ENCODE peak calls at places on chromosomes 16 and 17, in four cellular contexts. Y is ascending aorta, P is heart left ventricle, T is GM23248. D is an unnamed sample.

GRCh38 chr17:80768936-80769335 is 222.7 kb upstream of the CHMP6 start:
- DNase-seq in Y (no peak), P (no peak), T (no peak), D (no peak)

GRCh38 chr17:76446449-76447231 is 6.3 kb downstream of the UBE2O start:
- DNase-seq in Y (no peak), P (no peak), T (peak; percentile 86), D (no peak)

GRCh38 chr16:88451586-88452484 is 1.2 kb upstream of the ZFPM1 start:
- DNase-seq in Y (no peak), P (no peak), T (no peak), D (no peak)

GRCh38 chr17:78546476-78546875 is 30.7 kb downstream of the DNAH17 start:
- DNase-seq in Y (no peak), P (no peak), T (no peak), D (no peak)

GRCh38 chr16:50502616-50503000 is 45.6 kb upstream of the NKD1 start:
- DNase-seq in Y (no peak), P (no peak), T (no peak), D (no peak)

GRCh38 chr17:2158011-2158410 is 103.1 kb downstream of the HIC1 start:
- DNase-seq in Y (no peak), P (no peak), T (peak; percentile 92), D (no peak)

GRCh38 chr17:36888236-36888957 is 48.9 kb upstream of the LHX1 start:
- DNase-seq in Y (no peak), P (no peak), T (no peak), D (no peak)

GRCh38 chr17:31525801-31526549 is 134.5 kb downstream of the RAB11FIP4 start:
- DNase-seq in Y (no peak), P (no peak), T (peak; percentile 39), D (no peak)

GRCh38 chr16:87297407-87297806 is 19.8 kb downstream of the C16orf95 start:
- DNase-seq in Y (no peak), P (no peak), T (no peak), D (no peak)

GRCh38 chr17:65530158-65530984 is 31.1 kb downstream of the AXIN2 start:
- DNase-seq in Y (no peak), P (no peak), T (no peak), D (no peak)

GRCh38 chr16:86772671-86773338 is 194.5 kb downstream of the FOXL1 start:
- DNase-seq in Y (no peak), P (no peak), T (peak; percentile 93), D (no peak)

GRCh38 chr16:3317315-3317999 is 12.2 kb downstream of the ZNF75A start:
- DNase-seq in Y (no peak), P (no peak), T (peak; percentile 10), D (no peak)

GRCh38 chr17:74117999-74118421 is 85.5 kb upstream of the RPL38 start:
- DNase-seq in Y (no peak), P (no peak), T (no peak), D (no peak)

GRCh38 chr17:13538841-13539411 is 62.8 kb downstream of the HS3ST3A1 start:
- DNase-seq in Y (no peak), P (no peak), T (no peak), D (no peak)

GRCh38 chr17:57413848-57414651 is 157.7 kb downstream of the MSI2 start:
- DNase-seq in Y (no peak), P (no peak), T (no peak), D (no peak)

DNA sequence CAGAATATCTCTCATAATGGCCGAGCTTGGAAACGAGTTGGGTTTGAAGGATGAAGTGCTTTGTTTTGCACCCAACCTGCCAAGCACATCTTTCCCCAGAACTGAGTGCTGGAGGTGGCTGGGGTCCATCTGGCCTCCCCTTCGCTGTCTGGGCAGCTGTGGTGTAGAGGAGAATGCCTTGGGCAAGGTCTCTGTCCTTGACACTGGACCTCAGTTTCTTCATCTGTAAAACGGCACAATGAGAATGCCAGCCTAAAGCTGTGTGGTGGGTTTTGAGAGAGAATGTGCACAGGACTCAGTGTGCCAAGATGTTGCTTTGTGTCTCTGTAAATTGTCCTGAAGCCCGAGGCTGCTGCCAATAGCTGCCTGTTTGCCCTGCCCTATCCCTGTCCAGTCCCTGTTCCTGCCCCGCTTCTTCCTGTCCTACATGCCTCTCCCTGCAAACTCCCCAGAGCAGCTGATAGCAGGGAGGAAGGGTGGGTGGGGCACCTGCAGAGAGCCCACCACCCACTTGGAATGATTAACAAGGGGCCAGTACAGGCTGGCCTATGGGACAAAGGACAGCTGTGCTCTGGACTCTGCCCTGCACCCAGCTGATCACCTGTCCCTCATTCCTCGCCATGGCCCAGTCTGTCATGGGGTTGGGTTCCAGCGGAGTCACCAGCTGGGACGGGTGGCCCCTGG is 15.3 kb downstream of the LASP1 start:
- DNase-seq in Y (no peak), P (no peak), T (peak; percentile 3), D (no peak)
- H3K4me1 ChIP-seq in Y (peaks cover 79% of the 10 kb centered on the region), P (peaks cover 62% of the 10 kb centered on the region), T (peaks cover 48% of the 10 kb centered on the region), D (peaks cover 97% of the 10 kb centered on the region)

GRCh38 chr17:27549251-27549919 is 81.6 kb upstream of the LGALS9 start:
- DNase-seq in Y (no peak), P (no peak), T (no peak), D (no peak)

GRCh38 chr17:27551701-27552466 is 79.1 kb upstream of the LGALS9 start:
- DNase-seq in Y (no peak), P (no peak), T (peak; percentile 35), D (no peak)

GRCh38 chr17:27550974-27551505 is 79.9 kb upstream of the LGALS9 start:
- DNase-seq in Y (no peak), P (no peak), T (no peak), D (no peak)

GRCh38 chr17:27552467-27552779 is 78.6 kb upstream of the LGALS9 start:
- DNase-seq in Y (no peak), P (no peak), T (peak; percentile 79), D (no peak)

GRCh38 chr17:27550291-27550930 is 80.6 kb upstream of the LGALS9 start:
- DNase-seq in Y (no peak), P (no peak), T (no peak), D (no peak)
- H3K4me1 ChIP-seq in Y (peaks cover 10% of the 10 kb centered on the region), P (peaks cover 9% of the 10 kb centered on the region), T (peaks cover 29% of the 10 kb centered on the region), D (no peaks in the 10 kb centered on the region)

DNA sequence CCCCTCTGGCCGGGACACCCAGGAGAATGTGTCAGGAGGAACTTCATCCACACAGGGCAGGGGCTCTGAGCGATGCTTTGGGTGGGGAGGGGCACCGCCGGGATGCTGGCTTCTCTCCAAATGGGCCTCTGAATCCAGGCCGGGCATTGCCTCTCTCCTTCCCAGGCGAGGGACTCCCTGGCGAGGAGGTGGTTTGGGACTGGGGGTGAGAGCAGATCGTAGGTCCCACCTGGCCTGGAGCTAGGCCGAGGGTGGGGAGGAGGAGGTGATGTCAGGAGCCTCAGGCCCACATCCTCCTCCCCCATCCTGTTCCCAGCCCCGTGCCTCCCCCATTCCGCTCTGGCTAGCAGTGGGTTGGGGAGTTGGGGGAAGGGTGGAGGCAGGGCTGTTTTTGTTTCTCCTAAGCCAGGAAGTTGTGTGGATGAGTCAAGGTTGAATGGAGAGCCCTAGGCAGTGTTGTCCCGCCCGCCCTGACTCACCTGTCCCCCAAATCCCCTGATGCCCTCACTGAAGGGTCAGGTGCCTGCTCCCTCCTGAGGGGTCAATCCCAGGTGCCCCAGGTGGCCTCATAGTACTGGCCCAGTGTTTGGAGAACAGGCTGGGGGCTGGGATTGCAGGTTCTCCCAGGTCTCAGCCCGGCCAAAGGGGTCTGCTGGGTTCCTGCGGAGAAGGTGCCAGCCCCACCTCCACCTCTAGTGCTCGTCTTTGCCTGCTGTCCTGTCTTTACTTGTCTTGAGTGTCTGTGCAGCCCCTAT is 2.8 kb downstream of the GRB7 start:
- DNase-seq in Y (no peak), P (no peak), T (peak; percentile 63), D (no peak)
- H3K4me1 ChIP-seq in Y (peaks cover 19% of the 10 kb centered on the region), P (no peaks in the 10 kb centered on the region), T (peaks cover 20% of the 10 kb centered on the region), D (no peaks in the 10 kb centered on the region)

GRCh38 chr17:40322417-40323315 is 13.7 kb downstream of the RARA start:
- DNase-seq in Y (peak; percentile 80), P (peak; percentile 84), T (peak; percentile 89), D (peak; percentile 98)
- H3K4me1 ChIP-seq in Y (peaks cover 87% of the 10 kb centered on the region), P (peaks cover 85% of the 10 kb centered on the region), T (peaks cover 72% of the 10 kb centered on the region), D (peaks cover 83% of the 10 kb centered on the region)